ENCODE peak calls at places on chromosomes 7 and 10, in four cellular contexts. S, C, E and V are unnamed samples.
A peak's percentile ranks its signal among the peaks of the same experiment; 100 is the strongest.

GRCh38 chr7:74049997-74050798 is 22.2 kb downstream of the ELN start:
- DNase-seq in S (peak; percentile 19), C (no peak), E (no peak), V (no peak)

GRCh38 chr10:63702107-63702506 is 180.9 kb downstream of the REEP3 start:
- DNase-seq in S (no peak), C (no peak), E (peak; percentile 77), V (no peak)

GRCh38 chr10:103543617-103544525 is 50.4 kb downstream of the NEURL1 start:
- DNase-seq in S (peak; percentile 57), C (no peak), E (no peak), V (no peak)

GRCh38 chr10:14665304-14665703 is 109.4 kb downstream of the FAM107B start:
- DNase-seq in S (no peak), C (no peak), E (peak; percentile 61), V (no peak)

GRCh38 chr10:117590516-117590915 is 48.0 kb downstream of the EMX2 start:
- DNase-seq in S (no peak), C (no peak), E (no peak), V (no peak)

GRCh38 chr7:127809285-127809702 is 157.3 kb downstream of the SND1 start:
- DNase-seq in S (no peak), C (peak; percentile 3), E (no peak), V (peak; percentile 56)

GRCh38 chr10:60607409-60607808 is 170.9 kb upstream of the CDK1 start:
- DNase-seq in S (no peak), C (no peak), E (no peak), V (no peak)

GRCh38 chr7:26664735-26665420 is 199.5 kb downstream of the SKAP2 start:
- DNase-seq in S (no peak), C (no peak), E (peak; percentile 22), V (no peak)

GRCh38 chr10:128178319-128178937 is 52.2 kb upstream of the MKI67 start:
- DNase-seq in S (peak; percentile 70), C (peak; percentile 37), E (no peak), V (peak; percentile 60)

GRCh38 chr10:16381083-16381482 is 55.7 kb upstream of the PTER start:
- DNase-seq in S (no peak), C (no peak), E (no peak), V (no peak)

GRCh38 chr7:140691368-140692045 is 5.0 kb upstream of the NDUFB2 start:
- DNase-seq in S (no peak), C (no peak), E (no peak), V (no peak)

GRCh38 chr7:129785457-129786178 is 167.1 kb downstream of the UBE2H start:
- DNase-seq in S (no peak), C (no peak), E (no peak), V (no peak)

GRCh38 chr7:81462672-81463071 is 307.2 kb downstream of the HGF start:
- DNase-seq in S (no peak), C (no peak), E (no peak), V (no peak)

GRCh38 chr7:141158562-141158961 is 84.7 kb downstream of the TMEM178B start:
- DNase-seq in S (no peak), C (no peak), E (no peak), V (no peak)

GRCh38 chr7:16587785-16588184 is 57.8 kb downstream of the ANKMY2 start:
- DNase-seq in S (no peak), C (no peak), E (no peak), V (peak; percentile 85)

GRCh38 chr10:116849271-116850057 is at the start of gene ENO4:
- DNase-seq in S (no peak), C (no peak), E (peak; percentile 62), V (peak; percentile 92)

GRCh38 chr10:123378302-123378701 is 224.1 kb downstream of the BUB3 start:
- DNase-seq in S (no peak), C (no peak), E (no peak), V (no peak)

GRCh38 chr7:43377196-43377935 is 205.5 kb upstream of the STK17A start:
- DNase-seq in S (no peak), C (no peak), E (no peak), V (no peak)

GRCh38 chr7:131546583-131547111 is 9.8 kb downstream of the PODXL start:
- DNase-seq in S (no peak), C (peak; percentile 8), E (no peak), V (peak; percentile 37)

GRCh38 chr7:5466551-5466950 is 42.9 kb upstream of the TNRC18 start:
- DNase-seq in S (no peak), C (no peak), E (no peak), V (no peak)

GRCh38 chr10:18456984-18457383 is 194.4 kb downstream of the NSUN6 start:
- DNase-seq in S (no peak), C (no peak), E (no peak), V (no peak)

GRCh38 chr7:103937680-103938079 is 51.8 kb downstream of the RELN start:
- DNase-seq in S (no peak), C (no peak), E (no peak), V (no peak)

GRCh38 chr7:107167483-107168232 is 1.1 kb upstream of the HBP1 start:
- DNase-seq in S (no peak), C (peak; percentile 50), E (peak; percentile 53), V (peak; percentile 79)